ENCODE peak calls at places on chromosomes 4 and X, in eight cellular contexts. Q is left lung; J is kidney; V is progenitor cell of endocrine pancreas; D is Panc1; M is fibroblast of the aortic adventitia; W is cardiac fibroblast; G is CD4-positive, alpha-beta T cell. E is an unnamed sample.

GRCh38 chrX:32868524-32868895 is 342.8 kb downstream of the DMD start:
- DNase-seq in Q (no peak), J (no peak), V (no peak), D (no peak), M (no peak), W (no peak), G (no peak), E (no peak)

GRCh38 chr4:182738283-182739047 is 178.7 kb downstream of the DCTD start:
- DNase-seq in Q (no peak), J (no peak), V (no peak), D (no peak), M (no peak), W (no peak), G (no peak), E (peak)

GRCh38 chrX:151985955-151986354 is 11.5 kb upstream of the GABRE start:
- DNase-seq in Q (no peak), J (no peak), V (no peak), D (no peak), M (peak), W (peak), G (no peak), E (peak)

GRCh38 chrX:108396188-108396885 is 41.9 kb downstream of the COL4A6 start:
- DNase-seq in Q (no peak), J (no peak), V (no peak), D (no peak), M (peak), W (no peak), G (no peak), E (peak)

GRCh38 chr4:64533637-64534036 is 124.4 kb upstream of the TECRL start:
- DNase-seq in Q (no peak), J (no peak), V (no peak), D (no peak), M (no peak), W (no peak), G (no peak), E (no peak)

GRCh38 chr4:2058264-2059033 is 678 bp upstream of the NAT8L start:
- DNase-seq in Q (peak), J (peak), V (peak), D (no peak), M (no peak), W (no peak), G (no peak), E (no peak)

GRCh38 chr4:82785248-82786003 is 13.2 kb downstream of the SCD5 start:
- DNase-seq in Q (no peak), J (no peak), V (no peak), D (no peak), M (peak), W (peak), G (no peak), E (peak)

GRCh38 chr4:113673450-113673849 is 88.1 kb downstream of the CAMK2D start:
- DNase-seq in Q (no peak), J (no peak), V (no peak), D (no peak), M (no peak), W (no peak), G (no peak), E (peak)

GRCh38 chr4:111836601-111837000 is 308.7 kb upstream of the FAM241A start:
- DNase-seq in Q (no peak), J (no peak), V (no peak), D (no peak), M (no peak), W (no peak), G (no peak), E (no peak)

GRCh38 chr4:55543858-55544257 is 2.9 kb downstream of the CLOCK start:
- DNase-seq in Q (no peak), J (no peak), V (no peak), D (no peak), M (peak), W (peak), G (no peak), E (peak)

GRCh38 chr4:6938237-6938636 is 28.6 kb downstream of the TBC1D14 start:
- DNase-seq in Q (peak), J (no peak), V (no peak), D (no peak), M (no peak), W (no peak), G (no peak), E (peak)

GRCh38 chr4:82123934-82124333 is 249.9 kb downstream of the HNRNPD start:
- DNase-seq in Q (no peak), J (no peak), V (no peak), D (no peak), M (no peak), W (no peak), G (peak), E (no peak)

GRCh38 chr4:138007572-138007971 is 234.6 kb downstream of the SLC7A11 start:
- DNase-seq in Q (no peak), J (no peak), V (no peak), D (no peak), M (peak), W (peak), G (no peak), E (peak)

GRCh38 chrX:78098108-78098507 is 5.9 kb upstream of the PGK1 start:
- DNase-seq in Q (no peak), J (no peak), V (no peak), D (no peak), M (no peak), W (no peak), G (no peak), E (no peak)

GRCh38 chrX:78092296-78092695 is 11.8 kb upstream of the PGK1 start:
- DNase-seq in Q (no peak), J (no peak), V (no peak), D (no peak), M (peak), W (peak), G (no peak), E (peak)
- TF ChIP-seq CTCF in Q (no peak), J (no peak), V (peak), D (peak), M (peak), W (peak), G (no peak), E (peak)

DNA sequence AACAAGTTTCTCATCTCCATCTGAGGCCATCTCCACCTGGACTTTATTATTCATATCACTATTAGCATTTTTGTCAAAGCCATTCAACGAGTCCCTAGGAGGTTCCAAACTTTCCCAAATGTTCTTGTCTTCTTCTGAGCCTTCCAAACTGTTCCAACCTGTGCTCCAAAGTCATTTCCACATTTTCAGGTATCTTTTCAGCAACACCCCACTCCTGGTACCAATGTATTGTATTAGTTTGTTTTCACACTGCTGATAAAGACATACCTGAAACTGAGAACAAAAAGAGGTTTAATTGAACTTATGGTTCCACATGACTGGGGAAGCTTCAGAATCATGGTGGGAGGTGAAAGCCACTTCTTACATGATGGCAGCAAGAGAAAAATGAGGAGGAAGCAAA is 385.4 kb upstream of the GATB start:
- DNase-seq in Q (no peak), J (no peak), V (no peak), D (no peak), M (no peak), W (no peak), G (no peak), E (no peak)
- TF ChIP-seq CTCF in Q (no peak), J (no peak), V (no peak), D (no peak), M (no peak), W (no peak), G (no peak), E (no peak)

DNA sequence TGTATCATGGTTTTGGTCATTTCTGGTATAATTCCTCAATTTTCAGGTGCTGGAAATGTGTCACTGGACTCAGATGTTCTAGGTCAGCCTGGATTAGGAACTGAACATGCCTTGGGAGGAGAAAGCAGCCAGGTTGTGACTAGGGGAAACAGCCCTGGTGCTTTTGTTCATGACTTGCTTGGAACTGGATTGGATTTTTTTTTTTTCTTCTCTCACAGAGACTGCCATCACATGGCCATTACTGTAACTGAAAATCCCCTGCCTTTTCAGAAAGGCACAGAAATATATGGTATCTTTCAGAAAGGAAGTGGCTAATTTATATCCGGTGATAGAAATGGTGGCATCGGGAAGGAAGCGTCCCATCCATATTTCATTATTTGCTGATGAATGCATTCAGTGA is 34.6 kb downstream of the SEPTIN11 start:
- DNase-seq in Q (no peak), J (no peak), V (no peak), D (no peak), M (peak), W (peak), G (no peak), E (peak)
- TF ChIP-seq CTCF in Q (no peak), J (peak), V (peak), D (peak), M (peak), W (no peak), G (peak), E (peak)

GRCh38 chrX:153411988-153412574 is 809 bp downstream of the ZFP92 start:
- DNase-seq in Q (no peak), J (no peak), V (no peak), D (no peak), M (no peak), W (no peak), G (no peak), E (no peak)

GRCh38 chrX:153414838-153415552 is 3.7 kb downstream of the ZFP92 start:
- DNase-seq in Q (no peak), J (no peak), V (no peak), D (no peak), M (peak), W (peak), G (no peak), E (peak)

GRCh38 chrX:153411255-153411987 is at the start of gene ZFP92:
- DNase-seq in Q (peak), J (no peak), V (no peak), D (no peak), M (no peak), W (peak), G (peak), E (no peak)

GRCh38 chrX:153413731-153414130 is 2.5 kb downstream of the ZFP92 start:
- DNase-seq in Q (no peak), J (no peak), V (no peak), D (no peak), M (no peak), W (no peak), G (no peak), E (no peak)

GRCh38 chrX:153412746-153413720 is 1.8 kb downstream of the ZFP92 start:
- DNase-seq in Q (no peak), J (no peak), V (no peak), D (no peak), M (no peak), W (peak), G (no peak), E (no peak)
- TF ChIP-seq CTCF in Q (no peak), J (no peak), V (no peak), D (no peak), M (no peak), W (no peak), G (no peak), E (no peak)

GRCh38 chrX:49878128-49878833 is 1.0 kb upstream of the USP27X start:
- DNase-seq in Q (peak), J (peak), V (no peak), D (no peak), M (no peak), W (peak), G (no peak), E (no peak)

GRCh38 chrX:49877397-49878101 is 1.7 kb upstream of the USP27X start:
- DNase-seq in Q (no peak), J (no peak), V (no peak), D (no peak), M (no peak), W (no peak), G (no peak), E (no peak)

GRCh38 chrX:49879656-49880277 is 483 bp downstream of the USP27X start:
- DNase-seq in Q (no peak), J (no peak), V (no peak), D (no peak), M (no peak), W (no peak), G (no peak), E (no peak)

GRCh38 chrX:49880668-49881067 is 1.4 kb downstream of the USP27X start:
- DNase-seq in Q (no peak), J (no peak), V (no peak), D (no peak), M (no peak), W (no peak), G (no peak), E (no peak)

DNA sequence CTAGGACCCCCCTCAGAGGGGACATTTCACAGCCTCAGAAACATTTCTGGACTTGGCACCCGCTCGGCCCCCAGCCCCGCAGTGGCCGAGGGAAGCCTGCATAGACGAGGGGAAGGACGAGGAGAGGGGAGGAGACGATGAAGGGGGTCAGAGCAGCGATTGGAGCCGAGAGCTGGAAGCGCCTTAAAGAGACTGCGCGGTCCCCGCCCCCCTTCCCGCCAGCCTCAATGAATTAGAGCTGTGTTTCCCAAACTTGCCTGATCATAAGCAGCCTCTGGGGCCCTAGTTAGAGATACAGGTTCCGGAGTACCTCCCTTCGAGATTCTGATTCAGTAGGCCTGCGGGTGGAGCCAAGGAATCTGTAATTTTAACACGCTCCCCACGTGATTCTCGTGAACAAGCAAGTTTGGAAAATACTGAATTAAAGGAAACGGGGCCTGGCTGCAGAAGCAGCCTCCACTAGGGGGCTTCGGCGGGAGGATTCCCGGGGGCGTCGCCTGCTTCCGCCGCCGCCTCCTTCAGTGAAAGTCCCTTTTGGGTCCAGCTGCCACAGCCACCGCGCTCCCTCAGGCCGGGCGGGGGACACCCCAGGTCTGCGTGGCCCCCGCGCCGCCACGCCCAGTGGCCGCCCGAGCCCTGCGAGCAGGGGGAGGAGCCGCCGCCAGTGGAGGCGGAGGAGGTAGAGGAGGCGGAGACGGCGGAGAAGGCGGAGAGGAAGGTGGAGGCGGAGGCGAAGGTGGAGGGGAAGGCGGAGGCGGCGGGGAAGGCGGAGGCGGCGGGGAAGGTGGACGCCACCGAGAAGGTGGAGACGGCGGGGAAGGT is at the start of gene USP27X:
- DNase-seq in Q (peak), J (peak), V (peak), D (peak), M (peak), W (peak), G (peak), E (peak)
- TF ChIP-seq CTCF in Q (peak), J (peak), V (peak), D (peak), M (peak), W (peak), G (peak), E (peak)

GRCh38 chrX:41014776-41015175 is 70.5 kb upstream of the USP9X start:
- DNase-seq in Q (no peak), J (no peak), V (no peak), D (no peak), M (peak), W (no peak), G (no peak), E (peak)

GRCh38 chrX:41009816-41010187 is 75.4 kb upstream of the USP9X start:
- DNase-seq in Q (no peak), J (no peak), V (no peak), D (no peak), M (no peak), W (no peak), G (no peak), E (no peak)

GRCh38 chrX:41005445-41005992 is 79.7 kb upstream of the USP9X start:
- DNase-seq in Q (no peak), J (no peak), V (no peak), D (no peak), M (no peak), W (no peak), G (no peak), E (no peak)

GRCh38 chrX:41010188-41010846 is 74.9 kb upstream of the USP9X start:
- DNase-seq in Q (peak), J (peak), V (no peak), D (no peak), M (peak), W (peak), G (peak), E (peak)
- TF ChIP-seq CTCF in Q (no peak), J (no peak), V (peak), D (no peak), M (peak), W (peak), G (no peak), E (no peak)

GRCh38 chr4:30718889-30719252 is 1.3 kb upstream of the PCDH7 start:
- DNase-seq in Q (no peak), J (no peak), V (no peak), D (no peak), M (peak), W (peak), G (no peak), E (peak)
- TF ChIP-seq CTCF in Q (no peak), J (peak), V (no peak), D (peak), M (peak), W (peak), G (no peak), E (peak)